ENCODE peak calls at places on chromosomes 7 and 10, in ten cellular contexts. Z is Calu3; M is astrocyte of the spinal cord; F is endothelial cell of umbilical vein; J is activated naive CD8-positive, alpha-beta T cell treated with anti-CD3 and anti-CD28 coated beads for 36 hours; Q is GM12864; U is hippocampal formation; G is RKO; P is A549; C is LoVo. B is an unnamed sample.

GRCh38 chr10:11115337-11115736 is 97.7 kb downstream of the CELF2 start:
- DNase-seq in C (no peak), P (no peak), M (no peak), Q (no peak), F (no peak), Z (no peak), U (no peak), J (no peak), G (no peak), B (no peak)

GRCh38 chr7:91836065-91836368 is 44.5 kb downstream of the MTERF1 start:
- DNase-seq in Z (no peak), J (no peak), F (peak), U (no peak), P (no peak), M (peak), G (no peak), C (no peak), Q (no peak), B (no peak)

GRCh38 chr10:99419688-99420087 is 10.7 kb downstream of the GOT1 start:
- DNase-seq in F (no peak), J (no peak), C (no peak), M (no peak), Q (no peak), U (no peak), P (no peak), G (no peak), Z (no peak), B (no peak)

GRCh38 chr7:102830206-102830605 is 81.4 kb downstream of the FAM185A start:
- DNase-seq in Z (no peak), Q (no peak), C (no peak), U (no peak), M (no peak), G (no peak), J (no peak), P (no peak), F (no peak), B (no peak)

GRCh38 chr7:149787428-149788299 is 14.3 kb upstream of the ZNF467 start:
- DNase-seq in Q (no peak), C (no peak), J (no peak), G (no peak), M (no peak), P (peak), F (peak), U (no peak), Z (no peak), B (no peak)

GRCh38 chr7:37372750-37373149 is 75.9 kb downstream of the ELMO1 start:
- DNase-seq in C (no peak), Z (no peak), J (no peak), F (no peak), U (no peak), M (no peak), G (no peak), Q (no peak), P (no peak), B (no peak)

GRCh38 chr7:22488643-22489462 is 11.1 kb downstream of the STEAP1B start:
- DNase-seq in P (peak), C (peak), F (peak), Z (peak), U (peak), J (peak), G (peak), Q (peak), M (peak), B (peak)

GRCh38 chr7:66426996-66427395 is 201.7 kb upstream of the KCTD7 start:
- DNase-seq in Q (no peak), P (no peak), J (no peak), M (no peak), F (no peak), G (no peak), Z (no peak), C (no peak), U (no peak), B (no peak)

GRCh38 chr10:93288679-93289634 is 193.2 kb downstream of the MYOF start:
- DNase-seq in J (peak), C (peak), P (peak), F (peak), Q (no peak), Z (peak), G (peak), U (peak), M (peak), B (peak)